ENCODE peak calls at places on chromosomes 5 and 9, in nine cellular contexts. S, X, V, E, G, M, R, H and Z are unnamed samples.
A peak's percentile ranks its signal among the peaks of the same experiment; 100 is the strongest.

GRCh38 chr9:83935276-83935890 is 14.2 kb upstream of the KIF27 start:
- DNase-seq in G (no peak), X (no peak), S (no peak), E (no peak), M (peak; percentile 63), V (no peak), H (no peak), R (peak; percentile 81), Z (no peak)

GRCh38 chr5:76836585-76836984 is 13.2 kb upstream of the S100Z start:
- DNase-seq in M (no peak), E (no peak), S (no peak), V (no peak), G (no peak), H (no peak), R (no peak), X (no peak), Z (no peak)

GRCh38 chr9:115691686-115692085 is 461.9 kb upstream of the PAPPA start:
- DNase-seq in H (no peak), M (peak; percentile 64), E (no peak), R (no peak), X (no peak), G (no peak), V (no peak), S (no peak), Z (no peak)

GRCh38 chr5:146336197-146336596 is 2.4 kb upstream of the POU4F3 start:
- DNase-seq in E (no peak), M (no peak), S (no peak), R (no peak), X (no peak), V (no peak), G (no peak), H (no peak), Z (no peak)

GRCh38 chr9:129322641-129323375 is 144.7 kb upstream of the IER5L start:
- DNase-seq in R (no peak), S (no peak), G (no peak), H (peak; percentile 37), V (no peak), E (no peak), X (peak; percentile 43), M (no peak), Z (peak; percentile 54)

GRCh38 chr5:44814761-44815160 is 6.0 kb downstream of the MRPS30 start:
- DNase-seq in V (no peak), M (no peak), E (no peak), S (no peak), R (no peak), H (no peak), G (no peak), X (no peak), Z (no peak)

GRCh38 chr5:139689631-139690384 is 41.7 kb downstream of the CXXC5 start:
- DNase-seq in R (no peak), G (no peak), E (no peak), V (peak; percentile 35), H (no peak), X (peak; percentile 86), M (peak; percentile 69), S (peak; percentile 49), Z (no peak)

GRCh38 chr9:12554636-12555035 is 138.5 kb upstream of the TYRP1 start:
- DNase-seq in S (no peak), X (no peak), G (no peak), E (no peak), R (peak; percentile 17), M (peak; percentile 25), V (no peak), H (no peak), Z (no peak)

GRCh38 chr5:137733011-137733410 is 2.9 kb downstream of the KLHL3 start:
- DNase-seq in H (no peak), E (no peak), R (peak; percentile 20), V (no peak), M (peak; percentile 39), X (no peak), G (no peak), S (no peak), Z (no peak)

GRCh38 chr5:3780278-3780677 is 184.6 kb downstream of the IRX1 start:
- DNase-seq in G (no peak), S (no peak), E (no peak), M (no peak), V (no peak), R (no peak), X (no peak), H (no peak), Z (no peak)

GRCh38 chr5:89992201-89992600 is 417.4 kb downstream of the CETN3 start:
- DNase-seq in E (no peak), X (no peak), V (no peak), H (no peak), M (no peak), S (no peak), R (no peak), G (no peak), Z (no peak)

GRCh38 chr9:29203216-29203930 is 1630.1 kb upstream of the C9orf72 start:
- DNase-seq in M (peak; percentile 44), R (no peak), H (no peak), X (no peak), G (no peak), V (no peak), S (no peak), E (no peak), Z (no peak)

GRCh38 chr9:135896626-135897025 is 10.7 kb downstream of the CAMSAP1 start:
- DNase-seq in M (no peak), V (no peak), R (no peak), S (no peak), E (no peak), X (no peak), H (no peak), G (no peak), Z (no peak)

GRCh38 chr5:94707359-94707758 is 88.9 kb downstream of the SLF1 start:
- DNase-seq in V (no peak), X (no peak), M (peak; percentile 30), G (no peak), R (peak; percentile 21), H (no peak), E (no peak), S (no peak), Z (no peak)

DNA sequence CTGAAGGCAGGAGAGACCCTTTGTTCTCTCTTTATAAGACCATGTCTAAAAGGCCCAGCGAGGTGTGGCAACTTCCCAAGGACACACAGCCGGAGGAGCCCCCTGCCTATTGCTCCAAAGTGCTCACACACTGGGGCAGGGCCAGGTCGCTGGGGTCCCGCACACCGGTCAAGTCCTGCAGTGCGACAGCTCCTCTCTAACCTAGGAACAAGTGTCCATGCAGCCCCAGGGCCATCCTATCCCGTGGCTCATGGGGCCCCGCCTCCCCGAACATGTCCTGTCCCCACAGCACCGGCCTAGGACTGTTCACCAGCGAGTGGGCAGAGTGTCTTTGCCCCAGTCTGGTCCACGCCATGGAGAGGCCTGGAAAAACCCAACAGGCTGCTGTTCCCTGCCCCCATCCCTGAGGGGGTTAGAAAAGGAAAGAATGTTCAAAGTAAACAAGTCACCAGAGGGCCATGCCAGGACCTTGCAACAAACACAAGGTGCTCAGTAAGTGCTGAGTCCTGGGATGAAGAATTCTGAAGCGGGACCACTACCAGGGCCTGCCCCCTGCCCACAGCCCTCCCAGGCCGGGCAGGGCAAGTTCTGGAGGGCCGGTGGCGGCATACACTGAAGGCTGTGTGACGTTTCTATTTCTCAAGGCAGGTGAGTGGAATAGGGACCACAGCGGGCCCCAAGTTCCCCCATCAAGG is 958 bp downstream of the NINJ1 start:
- DNase-seq in S (no peak), R (peak; percentile 18), H (no peak), E (peak; percentile 46), M (peak; percentile 39), V (peak; percentile 42), X (peak; percentile 83), G (no peak), Z (no peak)
- H3K4me1 ChIP-seq in S (peaks cover 59% of the 10 kb centered on the region), R (peaks cover 13% of the 10 kb centered on the region), H (peaks cover 54% of the 10 kb centered on the region), E (peaks cover 20% of the 10 kb centered on the region), M (peaks cover 19% of the 10 kb centered on the region), V (peaks cover 46% of the 10 kb centered on the region), X (peaks cover 48% of the 10 kb centered on the region), G (peaks cover 3% of the 10 kb centered on the region), Z (no peaks in the 10 kb centered on the region)

GRCh38 chr5:169876376-169876775 is 103.9 kb downstream of the INSYN2B start:
- DNase-seq in X (no peak), E (no peak), G (no peak), M (no peak), V (no peak), R (no peak), H (no peak), S (no peak), Z (no peak)

GRCh38 chr5:169875091-169875727 is 105.1 kb downstream of the INSYN2B start:
- DNase-seq in S (no peak), E (peak; percentile 28), V (no peak), X (no peak), H (no peak), G (peak; percentile 36), M (no peak), R (no peak), Z (peak; percentile 74)

GRCh38 chr5:169871816-169872215 is 108.5 kb downstream of the INSYN2B start:
- DNase-seq in H (no peak), E (no peak), G (no peak), M (no peak), V (no peak), S (no peak), R (no peak), X (no peak), Z (no peak)

GRCh38 chr5:169874626-169875025 is 105.7 kb downstream of the INSYN2B start:
- DNase-seq in X (no peak), E (no peak), V (no peak), S (no peak), G (no peak), R (no peak), H (no peak), M (no peak), Z (no peak)

GRCh38 chr5:169873642-169874041 is 106.7 kb downstream of the INSYN2B start:
- DNase-seq in H (peak; percentile 61), V (no peak), X (no peak), E (peak; percentile 55), S (no peak), R (no peak), G (no peak), M (no peak), Z (no peak)
- H3K27ac ChIP-seq in H (no peak overlapping the region), V (no peak overlapping the region), X (no peak overlapping the region), E (no peak overlapping the region), S (no peak overlapping the region), R (no peak overlapping the region), G (no peak overlapping the region), M (no peak overlapping the region), Z (no peak overlapping the region)

GRCh38 chr5:315488-316209 is 5.9 kb upstream of the AHRR start:
- DNase-seq in S (no peak), E (no peak), H (peak; percentile 32), V (no peak), G (no peak), X (no peak), M (no peak), R (no peak), Z (no peak)
- H3K4me1 ChIP-seq in S (peaks cover 4% of the 10 kb centered on the region), E (peaks cover 2% of the 10 kb centered on the region), H (no peaks in the 10 kb centered on the region), V (peaks cover 21% of the 10 kb centered on the region), G (no peaks in the 10 kb centered on the region), X (no peaks in the 10 kb centered on the region), M (peaks cover 20% of the 10 kb centered on the region), R (peaks cover 5% of the 10 kb centered on the region), Z (peaks cover 5% of the 10 kb centered on the region)

DNA sequence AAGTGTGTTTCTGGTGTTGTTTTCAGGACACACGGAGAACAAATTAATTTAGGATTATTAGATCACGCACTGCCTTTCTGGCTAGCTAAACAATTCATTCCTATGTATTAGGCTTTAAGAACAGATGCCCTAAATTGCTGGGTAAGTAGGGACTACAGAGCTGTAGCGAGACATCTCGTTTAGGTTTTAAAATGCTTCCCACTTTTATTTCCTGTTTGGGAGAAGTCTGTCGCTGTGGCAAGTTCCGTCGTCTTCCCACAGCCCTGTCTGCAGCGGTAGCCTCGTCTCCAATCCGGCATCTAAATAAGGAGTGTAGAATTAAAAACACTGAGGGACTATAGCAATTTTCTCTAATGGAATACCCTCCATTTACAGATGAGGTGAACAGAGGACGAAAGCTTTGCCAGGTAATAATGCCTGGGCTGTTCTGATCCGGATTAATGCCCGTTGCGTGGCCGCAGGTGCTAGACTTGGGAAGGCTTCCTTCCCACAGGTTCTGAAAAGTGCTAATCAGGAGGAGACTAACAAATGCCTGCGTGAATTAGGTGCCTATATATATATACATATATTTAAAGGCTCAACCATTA is 1.3 kb upstream of the TRIM36 start:
- DNase-seq in M (peak; percentile 18), V (no peak), G (no peak), S (no peak), H (no peak), R (no peak), E (no peak), X (no peak), Z (no peak)
- H3K27ac ChIP-seq in M (no peak overlapping the region), V (no peak overlapping the region), G (no peak overlapping the region), S (no peak overlapping the region), H (no peak overlapping the region), R (no peak overlapping the region), E (no peak overlapping the region), X (no peak overlapping the region), Z (no peak overlapping the region)